ENCODE peak calls at places on chromosomes 1 and 21, in five cellular contexts. V is astrocyte of the hippocampus, L is NCI-H774, R is T follicular helper cell, X is HFF-Myc. N is an unnamed sample.

GRCh38 chr1:19469004-19469403 is 16.3 kb downstream of the CAPZB start:
- DNase-seq in V (no peak), L (no peak), R (no peak), X (no peak), N (no peak)

GRCh38 chr1:160407819-160408801 is 7.7 kb downstream of the VANGL2 start:
- DNase-seq in V (peak; percentile 79), L (no peak), R (no peak), X (no peak), N (no peak)

GRCh38 chr1:150429805-150430204 is 57.4 kb upstream of the TARS2 start:
- DNase-seq in V (no peak), L (no peak), R (no peak), X (no peak), N (no peak)

GRCh38 chr1:30682396-30683275 is 40.7 kb downstream of the MATN1 start:
- DNase-seq in V (no peak), L (no peak), R (no peak), X (no peak), N (no peak)

GRCh38 chr1:154190550-154190949 is 1.4 kb downstream of the TPM3 start:
- DNase-seq in V (no peak), L (no peak), R (no peak), X (no peak), N (no peak)

GRCh38 chr1:22868331-22868730 is 104.3 kb downstream of the LACTBL1 start:
- DNase-seq in V (peak; percentile 34), L (no peak), R (no peak), X (no peak), N (no peak)

GRCh38 chr1:100736766-100737165 is 17.2 kb downstream of the VCAM1 start:
- DNase-seq in V (no peak), L (no peak), R (no peak), X (peak; percentile 55), N (no peak)

GRCh38 chr1:18970762-18971161 is 14.3 kb upstream of the IFFO2 start:
- DNase-seq in V (no peak), L (no peak), R (no peak), X (no peak), N (no peak)

GRCh38 chr1:174875306-174875705 is 124.4 kb upstream of the CACYBP start:
- DNase-seq in V (no peak), L (peak; percentile 92), R (peak; percentile 28), X (no peak), N (no peak)

GRCh38 chr1:204046346-204046745 is 26.6 kb upstream of the SOX13 start:
- DNase-seq in V (peak; percentile 18), L (no peak), R (no peak), X (no peak), N (no peak)

GRCh38 chr1:66917476-66917875 is 7.2 kb downstream of the DNAI4 start:
- DNase-seq in V (no peak), L (no peak), R (no peak), X (no peak), N (no peak)

GRCh38 chr1:62247391-62248168 is 52.9 kb downstream of the L1TD1 start:
- DNase-seq in V (peak; percentile 10), L (no peak), R (no peak), X (no peak), N (no peak)

GRCh38 chr1:109714661-109715372 is 2.8 kb downstream of the GSTM5 start:
- DNase-seq in V (peak; percentile 0), L (no peak), R (no peak), X (no peak), N (no peak)

GRCh38 chr1:37954316-37954971 is 7.6 kb upstream of the INPP5B start:
- DNase-seq in V (no peak), L (no peak), R (no peak), X (no peak), N (no peak)

GRCh38 chr1:115052454-115053083 is 22.9 kb downstream of the TSHB start:
- DNase-seq in V (peak; percentile 64), L (peak; percentile 60), R (peak; percentile 33), X (no peak), N (peak; percentile 34)

GRCh38 chr21:36788116-36788515 is 89.2 kb downstream of the SIM2 start:
- DNase-seq in V (peak; percentile 34), L (no peak), R (no peak), X (no peak), N (no peak)

GRCh38 chr21:28908351-28908750 is 84.3 kb downstream of the LTN1 start:
- DNase-seq in V (no peak), L (no peak), R (no peak), X (no peak), N (no peak)

GRCh38 chr1:76807543-76808260 is 59.6 kb upstream of the ST6GALNAC5 start:
- DNase-seq in V (no peak), L (no peak), R (no peak), X (no peak), N (no peak)

GRCh38 chr1:202029171-202029665 is 18.8 kb downstream of the ELF3 start:
- DNase-seq in V (peak; percentile 58), L (peak; percentile 56), R (no peak), X (peak; percentile 40), N (no peak)

GRCh38 chr1:30617161-30617560 is 106.2 kb downstream of the MATN1 start:
- DNase-seq in V (no peak), L (no peak), R (no peak), X (no peak), N (no peak)

GRCh38 chr1:43253173-43253572 is 16.6 kb upstream of the TMEM125 start:
- DNase-seq in V (no peak), L (no peak), R (no peak), X (no peak), N (no peak)

GRCh38 chr1:170395149-170395548 is 136.8 kb upstream of the GORAB start:
- DNase-seq in V (no peak), L (no peak), R (no peak), X (no peak), N (no peak)

GRCh38 chr1:5286244-5286643 is 631.8 kb downstream of the AJAP1 start:
- DNase-seq in V (no peak), L (peak; percentile 1), R (peak; percentile 8), X (no peak), N (peak; percentile 6)

GRCh38 chr1:205703072-205703471 is 22.8 kb upstream of the SLC45A3 start:
- DNase-seq in V (no peak), L (no peak), R (no peak), X (no peak), N (no peak)

GRCh38 chr1:231206856-231207255 is 34.2 kb upstream of the GNPAT start:
- DNase-seq in V (no peak), L (no peak), R (no peak), X (no peak), N (no peak)

GRCh38 chr1:145959957-145960467 is 2.2 kb upstream of the LIX1L start:
- DNase-seq in V (no peak), L (no peak), R (no peak), X (no peak), N (no peak)

GRCh38 chr21:15278279-15278678 is 213.5 kb upstream of the NRIP1 start:
- DNase-seq in V (no peak), L (no peak), R (no peak), X (no peak), N (no peak)

GRCh38 chr1:51955797-51956527 is 34.5 kb downstream of the RAB3B start:
- DNase-seq in V (no peak), L (peak; percentile 94), R (no peak), X (no peak), N (no peak)